ENCODE peak calls at places on chromosomes 2 and 18, in six cellular contexts. A, U, W, N, P and S are unnamed samples.
A peak's percentile ranks its signal among the peaks of the same experiment; 100 is the strongest.

GRCh38 chr2:20514596-20515269 is 67.9 kb downstream of the RHOB start:
- DNase-seq in A (peak; percentile 90), U (no peak), W (peak; percentile 96), N (no peak), P (no peak), S (no peak)

GRCh38 chr18:24010673-24011072 is 3.9 kb upstream of the TTC39C start:
- DNase-seq in A (no peak), U (no peak), W (no peak), N (no peak), P (no peak), S (no peak)

GRCh38 chr2:56260415-56260814 is 76.6 kb downstream of the CCDC85A start:
- DNase-seq in A (no peak), U (no peak), W (peak; percentile 47), N (no peak), P (no peak), S (no peak)

GRCh38 chr18:37403100-37403781 is 162.4 kb downstream of the CELF4 start:
- DNase-seq in A (no peak), U (no peak), W (peak; percentile 98), N (no peak), P (no peak), S (no peak)

GRCh38 chr2:216292886-216293291 is 79.4 kb downstream of the MARCHF4 start:
- DNase-seq in A (no peak), U (no peak), W (no peak), N (no peak), P (no peak), S (no peak)

GRCh38 chr2:72154386-72154785 is 6.7 kb upstream of the CYP26B1 start:
- DNase-seq in A (peak; percentile 30), U (no peak), W (no peak), N (no peak), P (no peak), S (no peak)

GRCh38 chr2:120104002-120104467 is 91.2 kb downstream of the EPB41L5 start:
- DNase-seq in A (peak; percentile 88), U (no peak), W (peak; percentile 92), N (no peak), P (no peak), S (no peak)

GRCh38 chr18:76414936-76415621 is 80.0 kb downstream of the ZNF516 start:
- DNase-seq in A (no peak), U (no peak), W (no peak), N (no peak), P (no peak), S (no peak)

GRCh38 chr18:13570216-13570615 is 156.1 kb downstream of the FAM210A start:
- DNase-seq in A (no peak), U (no peak), W (no peak), N (no peak), P (no peak), S (no peak)